ENCODE peak calls at places on chromosomes 3 and 15, in six cellular contexts. Q, I, X, B, J and O are unnamed samples.
A peak's percentile ranks its signal among the peaks of the same experiment; 100 is the strongest.

GRCh38 chr3:128523591-128523990 is 30.6 kb upstream of the GATA2 start:
- DNase-seq in Q (no peak), I (no peak), X (no peak), B (no peak), J (no peak), O (no peak)

GRCh38 chr15:34514251-34514760 is 69.1 kb downstream of the GOLGA8B start:
- DNase-seq in Q (no peak), I (no peak), X (no peak), B (peak; percentile 51), J (peak; percentile 25), O (peak; percentile 2)

GRCh38 chr15:95644476-95644875 is 686.0 kb upstream of the NR2F2 start:
- DNase-seq in Q (no peak), I (no peak), X (no peak), B (no peak), J (peak; percentile 4), O (no peak)

GRCh38 chr3:177827517-177828249 is 630.4 kb upstream of the TBL1XR1 start:
- DNase-seq in Q (no peak), I (no peak), X (no peak), B (no peak), J (no peak), O (peak; percentile 48)

GRCh38 chr3:98884675-98885371 is 16.7 kb downstream of the DCBLD2 start:
- DNase-seq in Q (no peak), I (no peak), X (no peak), B (no peak), J (no peak), O (no peak)

GRCh38 chr3:123783050-123783724 is 100.9 kb downstream of the MYLK start:
- DNase-seq in Q (no peak), I (no peak), X (no peak), B (no peak), J (no peak), O (no peak)

GRCh38 chr3:126100688-126101301 is 16.9 kb upstream of the SLC41A3 start:
- DNase-seq in Q (no peak), I (no peak), X (no peak), B (no peak), J (no peak), O (peak; percentile 28)

GRCh38 chr15:89693696-89694095 is 3.1 kb downstream of the WDR93 start:
- DNase-seq in Q (no peak), I (no peak), X (no peak), B (no peak), J (no peak), O (no peak)

GRCh38 chr15:38414351-38414750 is 39.6 kb upstream of the FAM98B start:
- DNase-seq in Q (no peak), I (no peak), X (no peak), B (no peak), J (no peak), O (peak; percentile 53)

GRCh38 chr15:78175333-78175732 is 26.2 kb downstream of the IDH3A start:
- DNase-seq in Q (no peak), I (no peak), X (no peak), B (peak; percentile 21), J (no peak), O (no peak)

GRCh38 chr15:68995754-68996141 is 18.7 kb upstream of the NOX5 start:
- DNase-seq in Q (no peak), I (no peak), X (no peak), B (no peak), J (no peak), O (no peak)

GRCh38 chr3:66555214-66555844 is 54.5 kb upstream of the LRIG1 start:
- DNase-seq in Q (no peak), I (no peak), X (no peak), B (no peak), J (no peak), O (no peak)

GRCh38 chr3:42803800-42804112 is 534 bp downstream of the HIGD1A start:
- DNase-seq in Q (no peak), I (no peak), X (no peak), B (peak; percentile 64), J (no peak), O (no peak)

GRCh38 chr3:123695152-123695551 is 110.3 kb upstream of the HACD2 start:
- DNase-seq in Q (no peak), I (no peak), X (no peak), B (no peak), J (no peak), O (peak; percentile 17)

GRCh38 chr3:62416109-62416508 is 42.8 kb upstream of the FEZF2 start:
- DNase-seq in Q (no peak), I (no peak), X (no peak), B (no peak), J (no peak), O (no peak)

GRCh38 chr3:197511853-197512635 is 43.7 kb downstream of the BDH1 start:
- DNase-seq in Q (no peak), I (no peak), X (no peak), B (no peak), J (no peak), O (no peak)

GRCh38 chr3:15290731-15291130 is 41.7 kb downstream of the SH3BP5 start:
- DNase-seq in Q (no peak), I (no peak), X (no peak), B (no peak), J (no peak), O (no peak)

GRCh38 chr3:48469046-48469915 is 22.7 kb downstream of the ATRIP start:
- DNase-seq in Q (no peak), I (no peak), X (no peak), B (no peak), J (no peak), O (no peak)

GRCh38 chr15:31254431-31255175 is 72.0 kb upstream of the KLF13 start:
- DNase-seq in Q (peak; percentile 67), I (no peak), X (no peak), B (no peak), J (no peak), O (no peak)